ENCODE peak calls at places on chromosomes 13 and 19, in ten cellular contexts. Y, U, D, I, F, L, Z, G, P and N are unnamed samples.

GRCh38 chr13:77386880-77387606 is 60.1 kb upstream of the MYCBP2 start:
- DNase-seq in Y (no peak), U (no peak), D (no peak), I (peak; percentile 76), F (no peak), L (no peak), Z (no peak), G (peak; percentile 81), P (no peak), N (peak; percentile 25)

GRCh38 chr19:51808333-51808986 is 13.5 kb downstream of the FPR3 start:
- DNase-seq in Y (no peak), U (no peak), D (no peak), I (peak; percentile 18), F (no peak), L (no peak), Z (no peak), G (no peak), P (no peak), N (peak; percentile 46)

GRCh38 chr13:99028890-99029289 is 51.0 kb upstream of the DOCK9 start:
- DNase-seq in Y (no peak), U (no peak), D (no peak), I (no peak), F (no peak), L (no peak), Z (peak; percentile 45), G (no peak), P (peak; percentile 40), N (no peak)

GRCh38 chr13:81872581-81872980 is 1531.7 kb upstream of the SPRY2 start:
- DNase-seq in Y (no peak), U (no peak), D (no peak), I (peak; percentile 1), F (no peak), L (no peak), Z (peak; percentile 44), G (no peak), P (no peak), N (peak; percentile 6)

GRCh38 chr13:113178070-113178895 is 19.8 kb downstream of the PROZ start:
- DNase-seq in Y (no peak), U (no peak), D (no peak), I (peak; percentile 91), F (no peak), L (peak; percentile 71), Z (no peak), G (no peak), P (no peak), N (no peak)

GRCh38 chr19:8324186-8325050 is 3.1 kb downstream of the RPS28 start:
- DNase-seq in Y (peak; percentile 10), U (no peak), D (no peak), I (no peak), F (no peak), L (no peak), Z (peak; percentile 84), G (no peak), P (no peak), N (no peak)

GRCh38 chr13:97743946-97744345 is 209.5 kb upstream of the IPO5 start:
- DNase-seq in Y (no peak), U (no peak), D (no peak), I (peak; percentile 9), F (no peak), L (no peak), Z (no peak), G (no peak), P (no peak), N (no peak)

GRCh38 chr19:12034610-12035009 is 869 bp downstream of the ZNF433 start:
- DNase-seq in Y (no peak), U (no peak), D (no peak), I (no peak), F (no peak), L (no peak), Z (peak; percentile 14), G (no peak), P (no peak), N (no peak)

GRCh38 chr19:51098366-51099069 is 9.7 kb downstream of the CTU1 start:
- DNase-seq in Y (no peak), U (peak; percentile 48), D (no peak), I (no peak), F (no peak), L (no peak), Z (no peak), G (peak; percentile 92), P (no peak), N (no peak)